ENCODE peak calls at places on chromosomes 1 and 21, in ten cellular contexts. One of them, this sample, is unnamed. For H3K4me1, the result is how much of the 10 kb centered on the place peaks cover.

GRCh38 chr1:160550572-160551034 is 27.5 kb upstream of the SLAMF6 start:
- DNase-seq in ovary: no peak
- DNase-seq in body of pancreas: no peak
- DNase-seq in upper lobe of left lung: no peak
- DNase-seq in tibial nerve: no peak
- DNase-seq in right lobe of liver: no peak
- DNase-seq in A549: no peak
- DNase-seq in adrenal gland: no peak
- DNase-seq in uterus: no peak
- DNase-seq in prostate gland: no peak
- DNase-seq in this sample: no peak

GRCh38 chr21:42348762-42349161 is 2.0 kb downstream of the TFF2 start:
- DNase-seq in ovary: no peak
- DNase-seq in body of pancreas: no peak
- DNase-seq in upper lobe of left lung: no peak
- DNase-seq in tibial nerve: no peak
- DNase-seq in right lobe of liver: no peak
- DNase-seq in A549: no peak
- DNase-seq in adrenal gland: no peak
- DNase-seq in uterus: no peak
- DNase-seq in prostate gland: no peak
- DNase-seq in this sample: no peak

GRCh38 chr1:235079443-235079967 is 49.1 kb downstream of the TOMM20 start:
- DNase-seq in ovary: peak
- DNase-seq in body of pancreas: peak
- DNase-seq in upper lobe of left lung: peak
- DNase-seq in tibial nerve: no peak
- DNase-seq in right lobe of liver: peak
- DNase-seq in A549: peak
- DNase-seq in adrenal gland: no peak
- DNase-seq in uterus: no peak
- DNase-seq in prostate gland: peak
- DNase-seq in this sample: no peak

GRCh38 chr1:22229374-22229773 is 86.5 kb upstream of the WNT4 start:
- DNase-seq in ovary: no peak
- DNase-seq in body of pancreas: no peak
- DNase-seq in upper lobe of left lung: no peak
- DNase-seq in tibial nerve: no peak
- DNase-seq in right lobe of liver: no peak
- DNase-seq in A549: peak
- DNase-seq in adrenal gland: no peak
- DNase-seq in uterus: no peak
- DNase-seq in prostate gland: no peak
- DNase-seq in this sample: no peak

GRCh38 chr1:179883739-179884138 is 1.7 kb downstream of the TOR1AIP1 start:
- DNase-seq in ovary: no peak
- DNase-seq in body of pancreas: no peak
- DNase-seq in upper lobe of left lung: no peak
- DNase-seq in tibial nerve: no peak
- DNase-seq in right lobe of liver: no peak
- DNase-seq in A549: no peak
- DNase-seq in adrenal gland: no peak
- DNase-seq in uterus: no peak
- DNase-seq in prostate gland: no peak
- DNase-seq in this sample: no peak

GRCh38 chr1:175646439-175647209 is 96.8 kb downstream of the TNR start:
- DNase-seq in ovary: no peak
- DNase-seq in body of pancreas: no peak
- DNase-seq in upper lobe of left lung: no peak
- DNase-seq in tibial nerve: no peak
- DNase-seq in right lobe of liver: no peak
- DNase-seq in A549: no peak
- DNase-seq in adrenal gland: no peak
- DNase-seq in uterus: no peak
- DNase-seq in prostate gland: no peak
- DNase-seq in this sample: no peak

GRCh38 chr1:1215266-1215676 is 1.3 kb upstream of the TNFRSF4 start:
- DNase-seq in ovary: no peak
- DNase-seq in body of pancreas: no peak
- DNase-seq in upper lobe of left lung: no peak
- DNase-seq in tibial nerve: no peak
- DNase-seq in right lobe of liver: no peak
- DNase-seq in A549: no peak
- DNase-seq in adrenal gland: no peak
- DNase-seq in uterus: no peak
- DNase-seq in prostate gland: no peak
- DNase-seq in this sample: no peak

GRCh38 chr1:23400324-23401110 is 24.0 kb downstream of the TCEA3 start:
- DNase-seq in ovary: peak
- DNase-seq in body of pancreas: no peak
- DNase-seq in upper lobe of left lung: no peak
- DNase-seq in tibial nerve: no peak
- DNase-seq in right lobe of liver: no peak
- DNase-seq in A549: no peak
- DNase-seq in adrenal gland: no peak
- DNase-seq in uterus: peak
- DNase-seq in prostate gland: no peak
- DNase-seq in this sample: no peak

GRCh38 chr1:39269349-39269748 is 64.9 kb downstream of the MACF1 start:
- DNase-seq in ovary: no peak
- DNase-seq in body of pancreas: no peak
- DNase-seq in upper lobe of left lung: no peak
- DNase-seq in tibial nerve: no peak
- DNase-seq in right lobe of liver: no peak
- DNase-seq in A549: no peak
- DNase-seq in adrenal gland: no peak
- DNase-seq in uterus: no peak
- DNase-seq in prostate gland: no peak
- DNase-seq in this sample: no peak

GRCh38 chr1:39268906-39269305 is 64.4 kb downstream of the MACF1 start:
- DNase-seq in ovary: no peak
- DNase-seq in body of pancreas: no peak
- DNase-seq in upper lobe of left lung: no peak
- DNase-seq in tibial nerve: no peak
- DNase-seq in right lobe of liver: no peak
- DNase-seq in A549: no peak
- DNase-seq in adrenal gland: no peak
- DNase-seq in uterus: no peak
- DNase-seq in prostate gland: no peak
- DNase-seq in this sample: no peak

GRCh38 chr1:39266792-39267191 is 62.3 kb downstream of the MACF1 start:
- DNase-seq in ovary: no peak
- DNase-seq in body of pancreas: no peak
- DNase-seq in upper lobe of left lung: no peak
- DNase-seq in tibial nerve: no peak
- DNase-seq in right lobe of liver: no peak
- DNase-seq in A549: no peak
- DNase-seq in adrenal gland: no peak
- DNase-seq in uterus: no peak
- DNase-seq in prostate gland: no peak
- DNase-seq in this sample: no peak

GRCh38 chr1:39269791-39270342 is 65.4 kb downstream of the MACF1 start:
- DNase-seq in ovary: peak
- DNase-seq in body of pancreas: no peak
- DNase-seq in upper lobe of left lung: no peak
- DNase-seq in tibial nerve: no peak
- DNase-seq in right lobe of liver: no peak
- DNase-seq in A549: peak
- DNase-seq in adrenal gland: no peak
- DNase-seq in uterus: peak
- DNase-seq in prostate gland: no peak
- DNase-seq in this sample: no peak

GRCh38 chr1:39268112-39268581 is 63.7 kb downstream of the MACF1 start:
- DNase-seq in ovary: peak
- DNase-seq in body of pancreas: peak
- DNase-seq in upper lobe of left lung: peak
- DNase-seq in tibial nerve: no peak
- DNase-seq in right lobe of liver: no peak
- DNase-seq in A549: no peak
- DNase-seq in adrenal gland: peak
- DNase-seq in uterus: peak
- DNase-seq in prostate gland: peak
- DNase-seq in this sample: peak
- H3K4me1 ChIP-seq in ovary: under half
- H3K4me1 ChIP-seq in body of pancreas: half or more
- H3K4me1 ChIP-seq in upper lobe of left lung: half or more
- H3K4me1 ChIP-seq in tibial nerve: under half
- H3K4me1 ChIP-seq in right lobe of liver: under half
- H3K4me1 ChIP-seq in A549: under half
- H3K4me1 ChIP-seq in adrenal gland: under half
- H3K4me1 ChIP-seq in uterus: under half
- H3K4me1 ChIP-seq in prostate gland: under half
- H3K4me1 ChIP-seq in this sample: under half

GRCh38 chr21:34888569-34889286 is 160.4 kb downstream of the RUNX1 start:
- DNase-seq in ovary: peak
- DNase-seq in body of pancreas: peak
- DNase-seq in upper lobe of left lung: peak
- DNase-seq in tibial nerve: peak
- DNase-seq in right lobe of liver: peak
- DNase-seq in A549: peak
- DNase-seq in adrenal gland: peak
- DNase-seq in uterus: peak
- DNase-seq in prostate gland: peak
- DNase-seq in this sample: peak

GRCh38 chr21:34890724-34891609 is 158.1 kb downstream of the RUNX1 start:
- DNase-seq in ovary: peak
- DNase-seq in body of pancreas: peak
- DNase-seq in upper lobe of left lung: peak
- DNase-seq in tibial nerve: no peak
- DNase-seq in right lobe of liver: peak
- DNase-seq in A549: no peak
- DNase-seq in adrenal gland: no peak
- DNase-seq in uterus: no peak
- DNase-seq in prostate gland: no peak
- DNase-seq in this sample: peak

GRCh38 chr21:34890258-34890723 is 158.8 kb downstream of the RUNX1 start:
- DNase-seq in ovary: no peak
- DNase-seq in body of pancreas: no peak
- DNase-seq in upper lobe of left lung: no peak
- DNase-seq in tibial nerve: no peak
- DNase-seq in right lobe of liver: no peak
- DNase-seq in A549: no peak
- DNase-seq in adrenal gland: no peak
- DNase-seq in uterus: no peak
- DNase-seq in prostate gland: no peak
- DNase-seq in this sample: no peak

GRCh38 chr21:34889287-34889536 is 159.9 kb downstream of the RUNX1 start:
- DNase-seq in ovary: peak
- DNase-seq in body of pancreas: peak
- DNase-seq in upper lobe of left lung: peak
- DNase-seq in tibial nerve: no peak
- DNase-seq in right lobe of liver: peak
- DNase-seq in A549: peak
- DNase-seq in adrenal gland: no peak
- DNase-seq in uterus: peak
- DNase-seq in prostate gland: peak
- DNase-seq in this sample: peak

DNA sequence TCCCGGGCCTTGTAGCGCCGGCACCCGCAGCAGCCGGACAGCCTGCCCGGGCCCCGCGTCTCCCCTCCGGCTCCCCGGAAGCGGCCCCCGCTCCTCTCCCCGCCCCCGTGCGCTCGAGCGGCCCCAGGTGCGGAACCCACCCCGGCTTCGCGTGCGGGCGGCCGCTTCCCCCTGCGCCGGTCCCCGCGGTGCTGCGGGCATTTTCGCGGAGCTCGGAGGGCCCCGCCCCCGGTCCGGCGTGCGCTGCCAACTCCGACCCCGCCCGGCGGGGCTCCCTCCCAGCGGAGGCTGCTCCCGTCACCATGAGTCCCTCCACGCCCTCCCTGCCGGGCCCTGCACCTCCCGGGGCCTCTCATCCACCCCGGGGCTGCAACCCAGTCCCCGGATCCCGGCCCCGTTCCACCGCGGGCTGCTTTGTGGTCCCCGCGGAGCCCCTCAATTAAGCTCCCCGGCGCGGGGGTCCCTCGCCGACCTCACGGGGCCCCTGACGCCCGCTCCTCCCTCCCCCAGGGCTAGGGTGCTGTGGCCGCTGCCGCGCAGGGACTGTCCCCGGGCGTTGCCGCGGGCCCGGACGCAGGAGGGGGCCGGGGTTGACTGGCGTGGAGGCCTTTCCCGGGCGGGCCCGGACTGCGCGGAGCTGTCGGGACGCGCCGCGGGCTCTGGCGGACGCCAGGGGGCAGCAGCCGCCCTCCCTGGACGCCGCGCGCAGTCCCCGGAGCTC is 159.4 kb downstream of the RUNX1 start:
- DNase-seq in ovary: peak
- DNase-seq in body of pancreas: peak
- DNase-seq in upper lobe of left lung: peak
- DNase-seq in tibial nerve: peak
- DNase-seq in right lobe of liver: peak
- DNase-seq in A549: peak
- DNase-seq in adrenal gland: peak
- DNase-seq in uterus: peak
- DNase-seq in prostate gland: peak
- DNase-seq in this sample: peak
- TF ChIP-seq POLR2A in ovary: no peak
- TF ChIP-seq POLR2A in body of pancreas: peak
- TF ChIP-seq POLR2A in upper lobe of left lung: peak
- TF ChIP-seq POLR2A in tibial nerve: no peak
- TF ChIP-seq POLR2A in right lobe of liver: no peak
- TF ChIP-seq POLR2A in A549: no peak
- TF ChIP-seq POLR2A in adrenal gland: peak
- TF ChIP-seq POLR2A in uterus: peak
- TF ChIP-seq POLR2A in prostate gland: peak
- TF ChIP-seq POLR2A in this sample: no peak

DNA sequence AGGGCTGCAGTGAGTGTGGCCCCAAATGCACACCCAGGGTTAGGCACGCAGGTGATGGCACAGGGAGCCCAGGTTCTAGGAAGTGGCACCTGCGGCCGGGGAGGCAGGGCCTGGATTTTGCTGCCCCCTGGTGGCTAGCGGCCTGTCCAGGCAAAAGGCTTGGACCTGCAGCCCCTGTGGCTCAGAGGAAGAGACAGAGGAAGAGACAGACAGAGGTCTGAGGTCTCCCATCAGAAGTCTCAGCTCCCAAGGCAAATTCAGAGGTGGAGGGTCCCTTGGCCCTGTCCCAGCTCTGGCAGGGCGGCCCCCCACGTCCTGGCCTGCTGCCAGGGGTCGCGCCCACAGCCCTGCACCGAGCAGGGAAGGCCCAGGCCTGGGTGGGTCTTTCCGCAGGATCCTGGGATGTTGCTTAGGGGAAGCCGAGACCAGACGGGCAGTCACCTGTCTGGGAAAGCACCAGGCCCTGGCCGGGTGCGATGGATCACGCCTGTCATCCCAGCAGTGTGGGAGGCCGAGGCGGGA is 8.0 kb upstream of the TNFRSF14 start:
- DNase-seq in ovary: peak
- DNase-seq in body of pancreas: peak
- DNase-seq in upper lobe of left lung: peak
- DNase-seq in tibial nerve: peak
- DNase-seq in right lobe of liver: peak
- DNase-seq in A549: peak
- DNase-seq in adrenal gland: peak
- DNase-seq in uterus: peak
- DNase-seq in prostate gland: peak
- DNase-seq in this sample: peak
- H3K4me1 ChIP-seq in ovary: under half
- H3K4me1 ChIP-seq in body of pancreas: under half
- H3K4me1 ChIP-seq in upper lobe of left lung: half or more
- H3K4me1 ChIP-seq in tibial nerve: half or more
- H3K4me1 ChIP-seq in right lobe of liver: under half
- H3K4me1 ChIP-seq in A549: under half
- H3K4me1 ChIP-seq in adrenal gland: under half
- H3K4me1 ChIP-seq in uterus: under half
- H3K4me1 ChIP-seq in prostate gland: under half
- H3K4me1 ChIP-seq in this sample: half or more

DNA sequence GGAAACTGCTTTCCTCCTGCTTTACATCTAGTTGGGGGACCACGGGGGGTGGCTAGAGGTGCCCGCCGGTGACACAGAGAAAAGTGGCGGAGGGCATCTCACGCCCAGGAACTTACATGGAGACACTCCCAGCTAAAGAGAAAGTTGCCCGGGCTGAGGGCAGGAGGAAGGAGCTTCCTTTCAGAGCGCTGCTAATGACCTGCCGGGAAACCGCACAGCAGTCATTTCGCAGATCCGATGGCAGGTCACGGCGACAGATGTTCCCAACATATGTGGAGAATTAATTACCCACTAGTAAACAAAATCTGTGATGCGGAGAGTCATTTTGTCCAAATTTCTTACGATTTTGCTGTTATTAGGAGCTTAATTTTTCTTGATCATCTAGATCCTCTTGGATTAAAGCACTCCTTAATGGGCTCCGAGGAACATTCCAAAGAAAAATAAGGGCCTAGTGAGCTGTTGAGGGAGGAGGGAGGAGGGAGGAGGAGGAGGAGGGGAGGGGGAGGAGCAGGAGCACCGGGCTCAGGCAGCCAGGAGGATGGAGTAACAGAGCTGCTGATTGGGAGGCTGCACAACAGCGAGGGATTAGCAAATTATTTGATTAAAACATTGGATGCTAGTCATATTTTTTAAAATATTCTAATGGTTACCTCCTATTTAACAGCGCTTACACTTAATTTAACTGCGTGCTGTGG is 302.2 kb upstream of the RRP15 start:
- DNase-seq in ovary: no peak
- DNase-seq in body of pancreas: no peak
- DNase-seq in upper lobe of left lung: no peak
- DNase-seq in tibial nerve: no peak
- DNase-seq in right lobe of liver: no peak
- DNase-seq in A549: no peak
- DNase-seq in adrenal gland: no peak
- DNase-seq in uterus: no peak
- DNase-seq in prostate gland: no peak
- DNase-seq in this sample: no peak
- TF ChIP-seq POLR2A in ovary: no peak
- TF ChIP-seq POLR2A in body of pancreas: no peak
- TF ChIP-seq POLR2A in upper lobe of left lung: no peak
- TF ChIP-seq POLR2A in tibial nerve: no peak
- TF ChIP-seq POLR2A in right lobe of liver: no peak
- TF ChIP-seq POLR2A in A549: no peak
- TF ChIP-seq POLR2A in adrenal gland: no peak
- TF ChIP-seq POLR2A in uterus: no peak
- TF ChIP-seq POLR2A in prostate gland: no peak
- TF ChIP-seq POLR2A in this sample: no peak